ENCODE peak calls at places on chromosome 19, in four cellular contexts. One of them, this sample, is unnamed. For H3K4me1, the result is how much of the 10 kb centered on the place peaks cover.

GRCh38 chr19:18865973-18866799 is 29.8 kb downstream of the CERS1 start:
- DNase-seq in left lung: no peak
- DNase-seq in esophagus muscularis mucosa: no peak
- DNase-seq in keratinocyte: no peak
- DNase-seq in this sample: peak

GRCh38 chr19:5016781-5017180 is 47.9 kb downstream of the KDM4B start:
- DNase-seq in keratinocyte: no peak
- DNase-seq in esophagus muscularis mucosa: no peak
- DNase-seq in left lung: no peak
- DNase-seq in this sample: no peak

GRCh38 chr19:34712606-34713261 is 21.3 kb upstream of the ZNF181 start:
- DNase-seq in esophagus muscularis mucosa: no peak
- DNase-seq in left lung: no peak
- DNase-seq in keratinocyte: no peak
- DNase-seq in this sample: no peak

GRCh38 chr19:18274776-18275356 is 614 bp upstream of the IQCN start:
- DNase-seq in left lung: peak
- DNase-seq in keratinocyte: no peak
- DNase-seq in esophagus muscularis mucosa: peak
- DNase-seq in this sample: peak

GRCh38 chr19:38617764-38618589 is at the start of gene MAP4K1:
- DNase-seq in esophagus muscularis mucosa: no peak
- DNase-seq in keratinocyte: no peak
- DNase-seq in left lung: peak
- DNase-seq in this sample: peak

GRCh38 chr19:27779953-27780352 is 1433.0 kb downstream of the UQCRFS1 start:
- DNase-seq in esophagus muscularis mucosa: no peak
- DNase-seq in keratinocyte: no peak
- DNase-seq in left lung: no peak
- DNase-seq in this sample: no peak

GRCh38 chr19:17848598-17849292 is 963 bp upstream of the JAK3 start:
- DNase-seq in left lung: no peak
- DNase-seq in esophagus muscularis mucosa: no peak
- DNase-seq in keratinocyte: no peak
- DNase-seq in this sample: no peak

GRCh38 chr19:19068659-19069509 is 5.1 kb downstream of the SLC25A42 start:
- DNase-seq in left lung: no peak
- DNase-seq in esophagus muscularis mucosa: no peak
- DNase-seq in keratinocyte: no peak
- DNase-seq in this sample: no peak

GRCh38 chr19:17450264-17451075 is 2.0 kb upstream of the TMEM221 start:
- DNase-seq in keratinocyte: peak
- DNase-seq in esophagus muscularis mucosa: no peak
- DNase-seq in left lung: no peak
- DNase-seq in this sample: no peak

GRCh38 chr19:55641376-55642152 is 762 bp downstream of the ZNF580 start:
- DNase-seq in esophagus muscularis mucosa: no peak
- DNase-seq in left lung: no peak
- DNase-seq in keratinocyte: no peak
- DNase-seq in this sample: no peak
- H3K4me1 ChIP-seq in esophagus muscularis mucosa: half or more
- H3K4me1 ChIP-seq in left lung: half or more
- H3K4me1 ChIP-seq in keratinocyte: under half
- H3K4me1 ChIP-seq in this sample: half or more

DNA sequence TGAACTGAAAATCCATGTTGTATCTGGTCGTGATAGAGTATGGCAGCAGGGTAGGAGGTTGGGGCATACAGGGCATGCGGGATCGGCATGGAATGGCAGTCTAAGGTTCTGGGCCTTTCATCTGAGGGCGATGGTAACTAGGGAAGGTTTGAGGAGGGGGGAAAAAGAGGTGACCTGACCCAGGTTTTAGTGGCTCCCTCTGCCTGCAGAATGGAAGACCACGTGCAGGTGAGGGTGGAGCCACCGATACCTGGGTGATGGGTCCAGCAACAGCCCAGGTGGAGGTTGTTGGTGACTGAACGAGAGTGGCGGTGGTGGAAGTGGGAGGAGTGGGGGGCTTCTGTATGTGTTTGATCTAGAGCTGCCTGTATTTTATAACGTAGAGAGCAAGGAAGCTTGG is 3.8 kb downstream of the ZNF749 start:
- DNase-seq in left lung: no peak
- DNase-seq in keratinocyte: no peak
- DNase-seq in esophagus muscularis mucosa: no peak
- DNase-seq in this sample: no peak
- TF ChIP-seq CTCF in left lung: no peak
- TF ChIP-seq CTCF in keratinocyte: no peak
- TF ChIP-seq CTCF in esophagus muscularis mucosa: no peak
- TF ChIP-seq CTCF in this sample: no peak

DNA sequence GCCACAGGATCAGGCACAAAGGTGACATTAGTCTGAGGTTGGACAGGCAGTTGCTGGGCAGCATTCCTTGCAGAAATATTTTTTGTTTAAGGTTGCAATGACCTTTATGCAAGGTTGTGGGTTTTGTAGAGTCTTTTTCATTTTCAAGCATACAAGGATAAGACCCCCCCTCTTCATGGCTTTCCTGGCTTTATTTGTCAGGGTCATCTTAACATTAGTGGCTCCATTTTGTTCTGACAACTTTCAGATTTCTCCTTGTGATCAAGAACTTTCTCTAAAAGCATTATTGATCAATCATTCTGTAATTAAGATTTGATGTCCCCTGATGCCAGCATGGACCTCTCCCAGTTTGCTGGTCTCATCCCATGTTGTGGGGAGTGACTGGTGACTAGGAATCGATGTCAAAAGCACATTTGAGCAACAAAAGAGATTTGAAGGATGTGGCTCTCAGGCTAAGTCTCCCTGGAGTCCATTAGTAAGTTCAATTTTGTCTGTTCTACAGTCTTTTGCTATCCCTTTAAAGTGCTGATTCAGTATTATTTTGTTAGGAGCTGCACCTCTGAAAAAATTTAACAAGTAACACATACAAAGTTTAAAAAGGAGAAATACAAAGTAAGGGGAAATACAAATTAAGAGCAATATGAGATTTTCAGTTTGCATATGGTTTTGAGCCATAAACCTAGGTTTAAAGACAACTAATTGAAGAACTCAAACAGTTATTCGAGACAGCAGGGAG is 5.3 kb downstream of the CARD8 start:
- DNase-seq in esophagus muscularis mucosa: no peak
- DNase-seq in left lung: no peak
- DNase-seq in keratinocyte: no peak
- DNase-seq in this sample: no peak
- H3K27ac ChIP-seq in esophagus muscularis mucosa: peak
- H3K27ac ChIP-seq in left lung: peak
- H3K27ac ChIP-seq in keratinocyte: no peak
- H3K27ac ChIP-seq in this sample: peak

GRCh38 chr19:44741258-44741731 is 7.2 kb upstream of the BCL3 start:
- DNase-seq in keratinocyte: no peak
- DNase-seq in esophagus muscularis mucosa: no peak
- DNase-seq in left lung: no peak
- DNase-seq in this sample: no peak
- H3K4me1 ChIP-seq in keratinocyte: under half
- H3K4me1 ChIP-seq in esophagus muscularis mucosa: half or more
- H3K4me1 ChIP-seq in left lung: half or more
- H3K4me1 ChIP-seq in this sample: half or more